ENCODE peak calls at places on chromosomes 11 and 22, in nine cellular contexts. C is body of pancreas, O is GM23338, P is neural progenitor cell, N is AG04450, I is astrocyte of the cerebellum, R is left ventricle myocardium inferior, A is HFF-Myc, U is choroid plexus epithelial cell. Q is an unnamed sample.

GRCh38 chr11:12636871-12637410 is 37.3 kb upstream of the TEAD1 start:
- DNase-seq in P (no peak), A (no peak), N (no peak), R (no peak), U (no peak), O (no peak), C (no peak), I (no peak), Q (no peak)

GRCh38 chr11:17852246-17852645 is 117.7 kb downstream of the KCNC1 start:
- DNase-seq in O (no peak), U (no peak), P (no peak), A (no peak), I (no peak), C (no peak), N (no peak), R (no peak), Q (no peak)

GRCh38 chr22:32951081-32951806 is 106.9 kb downstream of the SYN3 start:
- DNase-seq in N (no peak), U (no peak), R (no peak), I (no peak), O (peak), C (no peak), P (peak), A (no peak), Q (no peak)

GRCh38 chr11:115197433-115197832 is 306.8 kb downstream of the CADM1 start:
- DNase-seq in I (no peak), A (no peak), P (no peak), U (no peak), O (no peak), N (no peak), R (no peak), C (no peak), Q (no peak)

GRCh38 chr11:112172362-112172994 is 2.8 kb upstream of the BCO2 start:
- DNase-seq in R (no peak), P (no peak), I (peak), A (peak), C (no peak), U (no peak), N (no peak), O (no peak), Q (peak)

GRCh38 chr11:107769189-107769588 is 57.3 kb upstream of the SLN start:
- DNase-seq in O (no peak), I (peak), N (no peak), U (peak), A (no peak), R (no peak), P (no peak), C (no peak), Q (peak)

GRCh38 chr11:69409812-69410645 is 71.4 kb upstream of the LINC01488 start:
- DNase-seq in C (no peak), A (no peak), R (no peak), U (no peak), N (no peak), O (no peak), I (no peak), P (no peak), Q (no peak)

GRCh38 chr22:39241632-39242388 is 3.0 kb downstream of the PDGFB start:
- DNase-seq in N (no peak), R (no peak), U (no peak), O (no peak), A (no peak), I (no peak), P (no peak), C (no peak), Q (no peak)

GRCh38 chr11:118068206-118068944 is 8.5 kb upstream of the TMPRSS4 start:
- DNase-seq in O (peak), A (no peak), I (no peak), U (no peak), R (no peak), P (peak), N (no peak), C (no peak), Q (no peak)

GRCh38 chr11:8705171-8705570 is 22.6 kb downstream of the RPL27A start:
- DNase-seq in N (no peak), C (no peak), R (no peak), A (no peak), I (no peak), U (no peak), P (no peak), O (no peak), Q (no peak)

GRCh38 chr11:79506734-79507344 is 66.0 kb upstream of the TENM4 start:
- DNase-seq in U (no peak), N (no peak), O (no peak), A (no peak), R (no peak), C (no peak), P (no peak), I (no peak), Q (no peak)

GRCh38 chr11:10748241-10748640 is 2.8 kb upstream of the CTR9 start:
- DNase-seq in C (no peak), R (no peak), N (no peak), I (no peak), A (no peak), O (no peak), P (no peak), U (no peak), Q (no peak)

GRCh38 chr11:10749476-10749875 is 1.6 kb upstream of the CTR9 start:
- DNase-seq in P (no peak), R (no peak), U (no peak), A (no peak), N (no peak), O (no peak), C (no peak), I (no peak), Q (no peak)

GRCh38 chr11:10747733-10748132 is 3.3 kb upstream of the CTR9 start:
- DNase-seq in U (no peak), R (no peak), N (no peak), P (no peak), C (no peak), O (no peak), I (no peak), A (no peak), Q (no peak)

GRCh38 chr11:10744206-10744605 is 6.8 kb upstream of the CTR9 start:
- DNase-seq in A (no peak), N (no peak), O (no peak), U (no peak), I (no peak), R (no peak), C (no peak), P (no peak), Q (no peak)

GRCh38 chr11:10746871-10747270 is 4.2 kb upstream of the CTR9 start:
- DNase-seq in C (no peak), I (no peak), R (no peak), O (no peak), P (no peak), U (no peak), N (no peak), A (no peak), Q (no peak)
- TF ChIP-seq CTCF in C (no peak), I (no peak), R (no peak), O (no peak), P (no peak), U (no peak), N (no peak), A (no peak), Q (no peak)

DNA sequence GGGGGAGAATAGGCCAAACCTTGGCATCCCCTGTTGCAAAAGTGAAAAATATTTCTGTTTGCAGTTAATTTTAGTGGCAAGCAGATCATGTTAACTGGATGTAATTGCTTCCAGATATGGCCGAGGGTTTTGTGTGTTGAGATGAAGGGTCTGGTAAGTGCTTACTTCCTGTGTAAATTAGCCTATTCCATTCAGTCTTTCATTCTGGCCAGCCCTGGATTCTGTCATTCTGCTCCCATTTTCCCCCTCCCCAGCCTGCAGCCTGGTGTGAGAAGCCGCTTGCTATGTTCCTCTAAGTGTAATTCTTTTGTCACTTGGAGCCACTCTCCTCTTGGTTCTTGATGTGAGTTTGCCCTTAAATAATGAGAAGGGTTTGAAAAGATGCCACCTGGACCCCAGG is 17.5 kb downstream of the ZBTB16 start:
- DNase-seq in O (no peak), I (no peak), A (no peak), P (peak), N (no peak), C (no peak), U (no peak), R (no peak), Q (peak)
- H3K4me3 ChIP-seq in O (no peak), I (no peak), A (no peak), P (no peak), N (no peak), C (no peak), U (no peak), R (peak), Q (no peak)

GRCh38 chr11:70521475-70522260 is 123.3 kb downstream of the CTTN start:
- DNase-seq in U (no peak), N (no peak), A (no peak), C (no peak), O (no peak), R (no peak), P (peak), I (no peak), Q (no peak)
- TF ChIP-seq CTCF in U (no peak), N (no peak), A (no peak), C (no peak), O (no peak), R (no peak), P (no peak), I (no peak), Q (no peak)

DNA sequence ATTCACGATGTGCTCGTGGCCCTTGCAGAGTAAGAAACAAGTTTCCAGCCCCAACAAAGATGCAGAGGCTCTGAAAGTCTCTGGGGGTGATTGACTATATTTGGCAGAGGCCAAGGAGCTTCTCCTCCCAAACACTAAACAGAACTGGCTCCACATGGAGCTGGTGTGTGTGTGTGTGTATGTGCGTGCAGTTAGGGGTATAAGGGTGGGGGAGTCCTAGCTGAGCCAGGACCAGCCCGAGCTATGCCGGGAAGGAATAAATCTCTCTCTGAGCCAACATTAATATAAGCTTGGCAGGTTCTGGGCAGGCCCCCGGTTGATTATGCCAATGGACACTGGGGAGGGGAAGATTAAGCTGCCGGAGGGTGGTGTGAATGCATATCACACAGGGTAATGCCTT is 324.1 kb downstream of the MIAT start:
- DNase-seq in P (no peak), R (no peak), O (no peak), U (no peak), I (no peak), A (no peak), N (no peak), C (no peak), Q (peak)
- H3K4me3 ChIP-seq in P (no peak), R (no peak), O (no peak), U (no peak), I (no peak), A (no peak), N (no peak), C (no peak), Q (no peak)

GRCh38 chr22:36904260-36904659 is 9.2 kb upstream of the CSF2RB start:
- DNase-seq in I (no peak), A (no peak), R (no peak), C (no peak), N (no peak), P (no peak), O (no peak), U (no peak), Q (no peak)
- TF ChIP-seq CTCF in I (no peak), A (peak), R (no peak), C (no peak), N (no peak), P (peak), O (peak), U (peak), Q (no peak)

Q was measured in AG10803.